ENCODE peak calls at places on chromosomes 6 and 20, in five cellular contexts. One of them, this sample, is unnamed.

GRCh38 chr6:24504642-24505586 is 10.1 kb downstream of the ALDH5A1 start:
- DNase-seq in IMR-90: no peak
- DNase-seq in prostate gland: peak
- DNase-seq in lower lobe of right lung: peak
- DNase-seq in fibroblast of the aortic adventitia: no peak
- DNase-seq in this sample: no peak

GRCh38 chr6:160790028-160790792 is 88.2 kb downstream of the PLG start:
- DNase-seq in IMR-90: no peak
- DNase-seq in prostate gland: no peak
- DNase-seq in lower lobe of right lung: no peak
- DNase-seq in fibroblast of the aortic adventitia: no peak
- DNase-seq in this sample: no peak

GRCh38 chr6:46996860-46997641 is 45.1 kb downstream of the ADGRF1 start:
- DNase-seq in IMR-90: no peak
- DNase-seq in prostate gland: no peak
- DNase-seq in lower lobe of right lung: no peak
- DNase-seq in fibroblast of the aortic adventitia: no peak
- DNase-seq in this sample: no peak

GRCh38 chr20:37736132-37736531 is 42.3 kb downstream of the CTNNBL1 start:
- DNase-seq in IMR-90: no peak
- DNase-seq in prostate gland: no peak
- DNase-seq in lower lobe of right lung: no peak
- DNase-seq in fibroblast of the aortic adventitia: no peak
- DNase-seq in this sample: no peak

GRCh38 chr6:101085327-101085726 is 204.2 kb upstream of the ASCC3 start:
- DNase-seq in IMR-90: no peak
- DNase-seq in prostate gland: no peak
- DNase-seq in lower lobe of right lung: no peak
- DNase-seq in fibroblast of the aortic adventitia: peak
- DNase-seq in this sample: peak

GRCh38 chr6:33815854-33816253 is 12.1 kb upstream of the MLN start:
- DNase-seq in IMR-90: no peak
- DNase-seq in prostate gland: no peak
- DNase-seq in lower lobe of right lung: peak
- DNase-seq in fibroblast of the aortic adventitia: no peak
- DNase-seq in this sample: peak

GRCh38 chr20:54212226-54212625 is 4.3 kb downstream of the PFDN4 start:
- DNase-seq in IMR-90: peak
- DNase-seq in prostate gland: no peak
- DNase-seq in lower lobe of right lung: no peak
- DNase-seq in fibroblast of the aortic adventitia: peak
- DNase-seq in this sample: peak

GRCh38 chr20:25044261-25044560 is 13.7 kb downstream of the ACSS1 start:
- DNase-seq in IMR-90: no peak
- DNase-seq in prostate gland: no peak
- DNase-seq in lower lobe of right lung: no peak
- DNase-seq in fibroblast of the aortic adventitia: no peak
- DNase-seq in this sample: no peak

GRCh38 chr6:151060096-151060741 is 179.5 kb upstream of the AKAP12 start:
- DNase-seq in IMR-90: peak
- DNase-seq in prostate gland: no peak
- DNase-seq in lower lobe of right lung: no peak
- DNase-seq in fibroblast of the aortic adventitia: peak
- DNase-seq in this sample: peak

GRCh38 chr6:130240232-130240631 is 17.5 kb upstream of the SAMD3 start:
- DNase-seq in IMR-90: peak
- DNase-seq in prostate gland: no peak
- DNase-seq in lower lobe of right lung: no peak
- DNase-seq in fibroblast of the aortic adventitia: peak
- DNase-seq in this sample: peak

GRCh38 chr20:44457016-44457415 is 18.7 kb upstream of the TTPAL start:
- DNase-seq in IMR-90: no peak
- DNase-seq in prostate gland: no peak
- DNase-seq in lower lobe of right lung: no peak
- DNase-seq in fibroblast of the aortic adventitia: no peak
- DNase-seq in this sample: no peak

DNA sequence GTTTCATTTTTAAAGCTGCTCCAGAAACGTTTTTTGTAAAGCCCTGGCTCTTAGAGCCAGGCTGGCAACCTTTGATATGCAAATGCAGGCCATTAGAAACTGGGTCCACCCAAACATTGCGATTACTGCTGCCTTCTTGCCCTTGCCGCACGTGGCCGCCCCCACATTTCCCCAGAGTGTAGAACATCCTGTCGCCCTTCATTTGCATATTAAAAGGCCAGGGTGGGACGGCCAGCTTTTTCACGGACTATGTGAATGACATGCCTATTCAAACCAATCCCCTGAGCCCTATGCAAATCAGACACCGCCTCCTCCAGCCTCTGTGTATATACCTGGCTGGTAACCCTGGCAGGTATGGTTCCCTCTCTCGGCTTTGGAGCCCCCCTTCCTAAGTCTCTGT is 60.3 kb upstream of the SAMD5 start:
- DNase-seq in IMR-90: no peak
- DNase-seq in prostate gland: no peak
- DNase-seq in lower lobe of right lung: no peak
- DNase-seq in fibroblast of the aortic adventitia: no peak
- DNase-seq in this sample: no peak
- TF ChIP-seq CTCF in IMR-90: no peak
- TF ChIP-seq CTCF in prostate gland: no peak
- TF ChIP-seq CTCF in lower lobe of right lung: no peak
- TF ChIP-seq CTCF in fibroblast of the aortic adventitia: no peak
- TF ChIP-seq CTCF in this sample: no peak

DNA sequence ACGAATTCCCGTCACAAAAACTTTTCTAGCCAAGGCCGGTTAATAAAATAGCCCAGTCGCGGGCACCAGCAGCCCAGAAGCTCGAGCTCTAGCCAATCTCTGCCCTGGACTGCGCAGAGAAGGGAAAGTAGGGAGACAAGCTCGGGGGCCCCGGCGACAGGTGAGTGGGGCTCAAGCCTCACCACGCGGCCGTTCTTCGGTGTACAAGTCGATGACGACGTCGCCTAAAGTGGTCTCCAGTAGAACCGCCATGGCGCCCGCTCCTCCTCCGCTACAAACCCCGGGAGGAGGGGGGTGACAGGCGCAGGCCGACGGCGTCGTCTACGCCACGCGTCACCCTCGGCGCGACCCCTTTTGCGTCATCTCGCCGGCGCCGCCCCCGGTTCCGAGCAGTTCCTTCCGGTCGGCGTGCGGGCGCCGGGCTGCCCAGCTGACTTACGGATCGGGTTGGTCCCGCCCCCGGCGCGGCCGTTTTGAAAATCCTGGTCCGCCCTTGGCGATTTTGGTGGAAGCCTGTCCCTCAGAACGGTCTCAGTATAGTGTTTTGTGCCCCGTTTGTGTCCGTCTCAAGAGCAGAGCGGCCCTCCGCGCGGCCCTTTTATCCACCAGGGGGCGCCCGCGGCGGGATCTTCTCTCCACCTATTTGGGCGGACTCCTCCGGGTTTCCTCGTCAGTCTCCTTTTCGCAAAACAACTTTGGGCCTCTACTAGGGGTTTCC is at the start of gene PPIL4:
- DNase-seq in IMR-90: peak
- DNase-seq in prostate gland: peak
- DNase-seq in lower lobe of right lung: peak
- DNase-seq in fibroblast of the aortic adventitia: peak
- DNase-seq in this sample: peak
- TF ChIP-seq CTCF in IMR-90: peak
- TF ChIP-seq CTCF in prostate gland: peak
- TF ChIP-seq CTCF in lower lobe of right lung: peak
- TF ChIP-seq CTCF in fibroblast of the aortic adventitia: peak
- TF ChIP-seq CTCF in this sample: peak

GRCh38 chr6:64505312-64505711 is 869.7 kb downstream of the PHF3 start:
- DNase-seq in IMR-90: no peak
- DNase-seq in prostate gland: no peak
- DNase-seq in lower lobe of right lung: no peak
- DNase-seq in fibroblast of the aortic adventitia: no peak
- DNase-seq in this sample: no peak
- TF ChIP-seq CTCF in IMR-90: peak
- TF ChIP-seq CTCF in prostate gland: no peak
- TF ChIP-seq CTCF in lower lobe of right lung: peak
- TF ChIP-seq CTCF in fibroblast of the aortic adventitia: peak
- TF ChIP-seq CTCF in this sample: peak

DNA sequence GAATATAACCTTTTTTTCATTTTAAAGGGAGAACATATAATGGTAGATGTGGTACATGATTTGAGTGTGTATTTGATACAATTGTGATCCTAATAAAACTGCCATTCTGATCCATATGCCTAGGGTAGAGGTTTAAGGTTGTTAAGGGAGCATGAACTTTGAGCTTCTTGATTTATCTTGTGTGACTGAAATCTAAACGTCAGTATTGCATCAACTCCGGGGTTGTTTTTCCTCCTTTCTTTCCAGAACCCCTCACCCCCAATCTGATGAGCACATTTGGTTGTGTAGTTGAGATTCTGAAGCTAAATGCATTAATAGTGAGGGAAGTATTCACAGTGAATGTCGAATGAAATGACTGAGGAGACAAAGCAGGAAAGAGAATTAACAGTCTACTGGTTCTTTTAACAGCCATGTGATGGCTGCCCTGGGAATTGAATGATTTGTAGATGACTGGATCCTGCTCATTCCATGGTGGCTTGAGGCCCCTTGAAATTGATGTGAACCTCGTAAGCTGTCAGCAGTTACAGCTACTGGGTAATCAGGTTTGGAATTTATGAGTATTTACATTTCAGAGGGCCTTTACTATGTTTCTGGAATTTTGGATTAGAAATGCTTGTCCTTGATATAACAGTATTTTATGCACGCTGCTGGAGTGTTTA is 44.8 kb downstream of the FARS2 start:
- DNase-seq in IMR-90: peak
- DNase-seq in prostate gland: no peak
- DNase-seq in lower lobe of right lung: no peak
- DNase-seq in fibroblast of the aortic adventitia: no peak
- DNase-seq in this sample: no peak
- TF ChIP-seq CTCF in IMR-90: no peak
- TF ChIP-seq CTCF in prostate gland: no peak
- TF ChIP-seq CTCF in lower lobe of right lung: no peak
- TF ChIP-seq CTCF in fibroblast of the aortic adventitia: no peak
- TF ChIP-seq CTCF in this sample: no peak

GRCh38 chr20:973785-974194 is 28.3 kb downstream of the RSPO4 start:
- DNase-seq in IMR-90: peak
- DNase-seq in prostate gland: no peak
- DNase-seq in lower lobe of right lung: no peak
- DNase-seq in fibroblast of the aortic adventitia: peak
- DNase-seq in this sample: peak
- TF ChIP-seq CTCF in IMR-90: peak
- TF ChIP-seq CTCF in prostate gland: peak
- TF ChIP-seq CTCF in lower lobe of right lung: peak
- TF ChIP-seq CTCF in fibroblast of the aortic adventitia: peak
- TF ChIP-seq CTCF in this sample: peak

GRCh38 chr6:167548451-167548850 is 223.6 kb downstream of the TTLL2 start:
- DNase-seq in IMR-90: no peak
- DNase-seq in prostate gland: no peak
- DNase-seq in lower lobe of right lung: no peak
- DNase-seq in fibroblast of the aortic adventitia: no peak
- DNase-seq in this sample: no peak
- TF ChIP-seq CTCF in IMR-90: no peak
- TF ChIP-seq CTCF in prostate gland: no peak
- TF ChIP-seq CTCF in lower lobe of right lung: no peak
- TF ChIP-seq CTCF in fibroblast of the aortic adventitia: no peak
- TF ChIP-seq CTCF in this sample: no peak

GRCh38 chr6:109221543-109222195 is 126.4 kb downstream of the CEP57L1 start:
- DNase-seq in IMR-90: no peak
- DNase-seq in prostate gland: no peak
- DNase-seq in lower lobe of right lung: no peak
- DNase-seq in fibroblast of the aortic adventitia: no peak
- DNase-seq in this sample: no peak
- TF ChIP-seq CTCF in IMR-90: no peak
- TF ChIP-seq CTCF in prostate gland: no peak
- TF ChIP-seq CTCF in lower lobe of right lung: no peak
- TF ChIP-seq CTCF in fibroblast of the aortic adventitia: no peak
- TF ChIP-seq CTCF in this sample: no peak

GRCh38 chr6:5116243-5116991 is 31.3 kb downstream of the PPP1R3G start:
- DNase-seq in IMR-90: peak
- DNase-seq in prostate gland: no peak
- DNase-seq in lower lobe of right lung: no peak
- DNase-seq in fibroblast of the aortic adventitia: no peak
- DNase-seq in this sample: no peak

GRCh38 chr6:5112065-5112799 is 27.1 kb downstream of the PPP1R3G start:
- DNase-seq in IMR-90: peak
- DNase-seq in prostate gland: no peak
- DNase-seq in lower lobe of right lung: no peak
- DNase-seq in fibroblast of the aortic adventitia: peak
- DNase-seq in this sample: peak

GRCh38 chr6:5111626-5112025 is 26.5 kb downstream of the PPP1R3G start:
- DNase-seq in IMR-90: no peak
- DNase-seq in prostate gland: no peak
- DNase-seq in lower lobe of right lung: no peak
- DNase-seq in fibroblast of the aortic adventitia: no peak
- DNase-seq in this sample: no peak

GRCh38 chr6:5113096-5113495 is 28.0 kb downstream of the PPP1R3G start:
- DNase-seq in IMR-90: no peak
- DNase-seq in prostate gland: no peak
- DNase-seq in lower lobe of right lung: no peak
- DNase-seq in fibroblast of the aortic adventitia: no peak
- DNase-seq in this sample: no peak

GRCh38 chr6:5115168-5115567 is 30.0 kb downstream of the PPP1R3G start:
- DNase-seq in IMR-90: peak
- DNase-seq in prostate gland: no peak
- DNase-seq in lower lobe of right lung: no peak
- DNase-seq in fibroblast of the aortic adventitia: peak
- DNase-seq in this sample: peak
- TF ChIP-seq CTCF in IMR-90: peak
- TF ChIP-seq CTCF in prostate gland: no peak
- TF ChIP-seq CTCF in lower lobe of right lung: no peak
- TF ChIP-seq CTCF in fibroblast of the aortic adventitia: peak
- TF ChIP-seq CTCF in this sample: peak

This sample was measured in choroid plexus epithelial cell.